ENCODE peak calls at places on chromosomes 6 and 20, in seven cellular contexts. H is dorsolateral prefrontal cortex, Q is fibroblast of the aortic adventitia, E is pancreas, G is fibroblast of mammary gland, X is fibroblast of pulmonary artery, A is spleen. C is an unnamed sample.

GRCh38 chr6:5570641-5571040 is 309.3 kb downstream of the FARS2 start:
- DNase-seq in H (no peak), Q (no peak), E (no peak), G (no peak), X (no peak), A (no peak), C (no peak)

GRCh38 chr6:107822154-107823046 is 1.7 kb downstream of the SCML4 start:
- DNase-seq in H (no peak), Q (no peak), E (no peak), G (no peak), X (no peak), A (no peak), C (no peak)

GRCh38 chr6:125258651-125259353 is 43.0 kb downstream of the HDDC2 start:
- DNase-seq in H (no peak), Q (no peak), E (no peak), G (no peak), X (no peak), A (no peak), C (no peak)

GRCh38 chr20:47907031-47907670 is 121.9 kb upstream of the SULF2 start:
- DNase-seq in H (no peak), Q (no peak), E (no peak), G (no peak), X (no peak), A (no peak), C (no peak)

GRCh38 chr20:42735539-42735938 is 454.2 kb downstream of the PTPRT start:
- DNase-seq in H (no peak), Q (no peak), E (no peak), G (no peak), X (no peak), A (no peak), C (no peak)

GRCh38 chr6:38775870-38776269 is 60.8 kb downstream of the DNAH8 start:
- DNase-seq in H (no peak), Q (no peak), E (no peak), G (no peak), X (no peak), A (no peak), C (no peak)

GRCh38 chr6:31970604-31971271 is 1.2 kb downstream of the DXO start:
- DNase-seq in H (no peak), Q (no peak), E (peak), G (no peak), X (no peak), A (peak), C (no peak)

GRCh38 chr6:168480481-168480880 is 39.5 kb downstream of the SMOC2 start:
- DNase-seq in H (no peak), Q (no peak), E (no peak), G (no peak), X (no peak), A (no peak), C (no peak)

GRCh38 chr20:17849901-17850673 is 118.5 kb downstream of the SNX5 start:
- DNase-seq in H (no peak), Q (peak), E (no peak), G (peak), X (peak), A (no peak), C (peak)

GRCh38 chr6:53056273-53056672 is 8.9 kb upstream of the FBXO9 start:
- DNase-seq in H (no peak), Q (no peak), E (no peak), G (no peak), X (no peak), A (no peak), C (no peak)

GRCh38 chr6:22071655-22072054 is 225.2 kb downstream of the PRL start:
- DNase-seq in H (no peak), Q (peak), E (no peak), G (peak), X (peak), A (no peak), C (peak)

GRCh38 chr6:130129781-130130246 is 92.9 kb downstream of the SAMD3 start:
- DNase-seq in H (no peak), Q (peak), E (no peak), G (no peak), X (peak), A (no peak), C (no peak)

GRCh38 chr6:113627480-113627879 is 229.7 kb upstream of the MARCKS start:
- DNase-seq in H (no peak), Q (no peak), E (no peak), G (no peak), X (no peak), A (no peak), C (no peak)

GRCh38 chr20:48864254-48864653 is 36.5 kb upstream of the PREX1 start:
- DNase-seq in H (no peak), Q (no peak), E (no peak), G (no peak), X (no peak), A (no peak), C (no peak)

GRCh38 chr20:53328956-53329355 is 264.7 kb downstream of the ZNF217 start:
- DNase-seq in H (no peak), Q (no peak), E (no peak), G (no peak), X (no peak), A (no peak), C (no peak)

GRCh38 chr20:45835230-45836224 is 1.9 kb downstream of the SNX21 start:
- DNase-seq in H (no peak), Q (peak), E (no peak), G (peak), X (peak), A (peak), C (peak)

GRCh38 chr6:51562198-51562597 is 525.2 kb downstream of the PKHD1 start:
- DNase-seq in H (no peak), Q (no peak), E (no peak), G (no peak), X (no peak), A (no peak), C (no peak)

GRCh38 chr20:63903796-63904570 is 9.1 kb downstream of the DNAJC5 start:
- DNase-seq in H (no peak), Q (no peak), E (no peak), G (no peak), X (no peak), A (no peak), C (no peak)

GRCh38 chr6:106862858-106863257 is 111.7 kb downstream of the CD24 start:
- DNase-seq in H (no peak), Q (no peak), E (no peak), G (no peak), X (no peak), A (no peak), C (no peak)

GRCh38 chr6:27280540-27281000 is 31.5 kb downstream of the POM121L2 start:
- DNase-seq in H (no peak), Q (peak), E (no peak), G (peak), X (no peak), A (no peak), C (peak)

GRCh38 chr6:34566830-34567546 is 10.9 kb upstream of the SPDEF start:
- DNase-seq in H (no peak), Q (no peak), E (no peak), G (no peak), X (no peak), A (no peak), C (no peak)

GRCh38 chr6:10894958-10895357 is 8.1 kb downstream of the SYCP2L start:
- DNase-seq in H (no peak), Q (no peak), E (no peak), G (no peak), X (no peak), A (no peak), C (no peak)

GRCh38 chr6:31557443-31558317 is 10.3 kb downstream of the NFKBIL1 start:
- DNase-seq in H (no peak), Q (no peak), E (no peak), G (no peak), X (no peak), A (peak), C (no peak)

GRCh38 chr20:59596690-59597089 is 7.7 kb upstream of the PHACTR3 start:
- DNase-seq in H (no peak), Q (no peak), E (no peak), G (no peak), X (no peak), A (no peak), C (no peak)

GRCh38 chr6:36660771-36661471 is 17.6 kb upstream of the CDKN1A start:
- DNase-seq in H (no peak), Q (no peak), E (no peak), G (peak), X (no peak), A (peak), C (no peak)

GRCh38 chr6:28655164-28655563 is 129.5 kb downstream of the GPX5 start:
- DNase-seq in H (no peak), Q (no peak), E (no peak), G (no peak), X (no peak), A (no peak), C (no peak)

GRCh38 chr6:148793721-148794120 is 46.9 kb downstream of the UST start:
- DNase-seq in H (no peak), Q (peak), E (no peak), G (peak), X (no peak), A (no peak), C (no peak)

GRCh38 chr6:14634072-14634471 is 516.5 kb downstream of the CD83 start:
- DNase-seq in H (no peak), Q (no peak), E (no peak), G (no peak), X (no peak), A (no peak), C (no peak)

GRCh38 chr6:168118935-168119334 is 39.9 kb upstream of the FRMD1 start:
- DNase-seq in H (peak), Q (no peak), E (no peak), G (no peak), X (no peak), A (peak), C (no peak)

GRCh38 chr6:28893172-28893799 is 30.5 kb downstream of the TRIM27 start:
- DNase-seq in H (no peak), Q (no peak), E (no peak), G (no peak), X (no peak), A (no peak), C (no peak)

GRCh38 chr6:96520039-96520850 is 1.4 kb upstream of the UFL1 start:
- DNase-seq in H (no peak), Q (peak), E (peak), G (peak), X (peak), A (no peak), C (peak)

GRCh38 chr20:47917549-47918070 is 132.3 kb upstream of the SULF2 start:
- DNase-seq in H (no peak), Q (no peak), E (no peak), G (no peak), X (no peak), A (no peak), C (no peak)

GRCh38 chr6:36314221-36315014 is 22.3 kb downstream of the BNIP5 start:
- DNase-seq in H (no peak), Q (no peak), E (no peak), G (peak), X (no peak), A (no peak), C (peak)

GRCh38 chr20:31674895-31675827 is 37.4 kb downstream of the COX4I2 start:
- DNase-seq in H (no peak), Q (peak), E (no peak), G (peak), X (peak), A (peak), C (peak)

GRCh38 chr6:45557454-45557853 is 179.7 kb upstream of the SUPT3H start:
- DNase-seq in H (no peak), Q (no peak), E (no peak), G (no peak), X (no peak), A (no peak), C (no peak)

GRCh38 chr6:45556828-45557227 is 179.1 kb upstream of the SUPT3H start:
- DNase-seq in H (no peak), Q (no peak), E (no peak), G (no peak), X (no peak), A (no peak), C (no peak)

GRCh38 chr6:45554596-45554995 is 176.9 kb upstream of the SUPT3H start:
- DNase-seq in H (no peak), Q (no peak), E (no peak), G (no peak), X (no peak), A (no peak), C (peak)

GRCh38 chr6:45553730-45554344 is 176.1 kb upstream of the SUPT3H start:
- DNase-seq in H (no peak), Q (no peak), E (no peak), G (no peak), X (no peak), A (no peak), C (no peak)

GRCh38 chr6:45555981-45556771 is 178.4 kb upstream of the SUPT3H start:
- DNase-seq in H (no peak), Q (peak), E (no peak), G (peak), X (peak), A (no peak), C (peak)
- H3K4me3 ChIP-seq in H (peak), Q (peak), E (no peak), G (peak), X (peak), A (no peak), C (peak)

GRCh38 chr6:6711832-6712231 is 123.3 kb downstream of the LY86 start:
- DNase-seq in H (no peak), Q (no peak), E (no peak), G (no peak), X (no peak), A (peak), C (no peak)

GRCh38 chr6:6712979-6713514 is 124.5 kb downstream of the LY86 start:
- DNase-seq in H (no peak), Q (peak), E (no peak), G (no peak), X (no peak), A (peak), C (no peak)

GRCh38 chr6:6714498-6715360 is 126.2 kb downstream of the LY86 start:
- DNase-seq in H (no peak), Q (no peak), E (no peak), G (no peak), X (no peak), A (no peak), C (no peak)

GRCh38 chr6:6713660-6714446 is 125.3 kb downstream of the LY86 start:
- DNase-seq in H (no peak), Q (peak), E (no peak), G (peak), X (no peak), A (no peak), C (peak)

GRCh38 chr6:6712258-6712978 is 123.9 kb downstream of the LY86 start:
- DNase-seq in H (no peak), Q (peak), E (peak), G (peak), X (peak), A (no peak), C (peak)
- TF ChIP-seq CTCF in H (no peak), Q (no peak), E (no peak), G (no peak), X (no peak), A (no peak), C (no peak)

GRCh38 chr6:90610291-90610670 is 23.4 kb upstream of the MAP3K7 start:
- DNase-seq in H (no peak), Q (peak), E (no peak), G (no peak), X (peak), A (no peak), C (peak)
- H3K4me3 ChIP-seq in H (peak), Q (peak), E (no peak), G (peak), X (peak), A (peak), C (peak)

DNA sequence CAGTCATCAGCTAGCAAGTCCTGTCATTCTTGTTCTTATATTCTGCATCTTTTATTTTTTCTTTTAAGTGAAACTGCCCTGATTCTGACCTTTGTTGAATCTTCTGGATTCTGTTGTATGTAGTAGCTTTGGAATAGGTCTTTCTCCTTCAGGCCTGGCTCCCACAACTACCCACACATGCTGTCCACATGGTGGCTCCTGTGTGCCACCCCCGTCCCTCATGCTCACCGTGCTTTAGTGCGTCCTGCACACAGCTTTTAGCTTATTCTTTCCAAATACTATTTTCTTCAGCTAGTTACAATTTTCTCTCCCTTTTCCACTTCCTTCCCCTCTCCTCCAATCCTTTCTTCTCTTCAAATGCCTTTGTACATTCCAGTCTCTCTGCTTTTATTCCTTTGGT is 61.8 kb downstream of the CTNNBL1 start:
- DNase-seq in H (peak), Q (no peak), E (no peak), G (peak), X (peak), A (no peak), C (peak)
- TF ChIP-seq CTCF in H (peak), Q (no peak), E (no peak), G (no peak), X (no peak), A (no peak), C (no peak)

C was measured in foreskin fibroblast.